ENCODE peak calls at places on chromosomes 1 and 21, in four cellular contexts. P, N, I and K are unnamed samples.

GRCh38 chr1:53733975-53734649 is 4.9 kb downstream of the GLIS1 start:
- DNase-seq in P (no peak), N (peak; percentile 28), I (peak; percentile 57), K (peak; percentile 83)

GRCh38 chr1:54310439-54311328 is 95.5 kb downstream of the SSBP3 start:
- DNase-seq in P (no peak), N (peak; percentile 39), I (peak; percentile 64), K (peak; percentile 39)

GRCh38 chr1:30719406-30720270 is 3.7 kb downstream of the MATN1 start:
- DNase-seq in P (peak; percentile 29), N (peak; percentile 57), I (no peak), K (peak; percentile 58)

GRCh38 chr1:203992440-203992839 is 80.5 kb upstream of the SOX13 start:
- DNase-seq in P (no peak), N (no peak), I (no peak), K (peak; percentile 8)

GRCh38 chr1:8903908-8904650 is 25.6 kb upstream of the ENO1 start:
- DNase-seq in P (no peak), N (peak; percentile 87), I (peak; percentile 93), K (peak; percentile 98)

GRCh38 chr1:7284839-7285435 is 486.2 kb upstream of the VAMP3 start:
- DNase-seq in P (no peak), N (no peak), I (no peak), K (no peak)

GRCh38 chr1:54105736-54106269 is 47.0 kb downstream of the CDCP2 start:
- DNase-seq in P (no peak), N (no peak), I (no peak), K (no peak)

GRCh38 chr1:183970516-183971300 is 66.8 kb downstream of the COLGALT2 start:
- DNase-seq in P (no peak), N (no peak), I (no peak), K (no peak)

GRCh38 chr1:85587846-85588245 is 7.3 kb downstream of the CCN1 start:
- DNase-seq in P (no peak), N (no peak), I (no peak), K (no peak)

GRCh38 chr1:64167176-64167575 is 36.2 kb upstream of the UBE2U start:
- DNase-seq in P (no peak), N (no peak), I (peak; percentile 37), K (peak; percentile 57)

GRCh38 chr1:44760876-44761275 is 14.5 kb upstream of the RPS8 start:
- DNase-seq in P (no peak), N (no peak), I (no peak), K (no peak)

GRCh38 chr1:10773851-10774614 is 22.4 kb downstream of the CASZ1 start:
- DNase-seq in P (no peak), N (no peak), I (no peak), K (no peak)

GRCh38 chr1:212507361-212507760 is 74.6 kb downstream of the NENF start:
- DNase-seq in P (no peak), N (no peak), I (no peak), K (no peak)

GRCh38 chr1:230650300-230650699 is 8.0 kb downstream of the COG2 start:
- DNase-seq in P (no peak), N (no peak), I (no peak), K (no peak)

GRCh38 chr1:4825841-4826450 is 171.5 kb downstream of the AJAP1 start:
- DNase-seq in P (peak; percentile 10), N (peak; percentile 47), I (no peak), K (no peak)

GRCh38 chr21:33761104-33762036 is 119.1 kb downstream of the ITSN1 start:
- DNase-seq in P (peak; percentile 30), N (peak; percentile 92), I (peak; percentile 80), K (peak; percentile 97)

GRCh38 chr21:45256912-45257672 is 30.6 kb downstream of the POFUT2 start:
- DNase-seq in P (no peak), N (no peak), I (peak; percentile 18), K (no peak)

GRCh38 chr21:38756746-38757145 is 49.0 kb upstream of the ETS2 start:
- DNase-seq in P (no peak), N (peak; percentile 36), I (no peak), K (peak; percentile 90)

GRCh38 chr1:156439036-156439435 is 61.5 kb downstream of the MEF2D start:
- DNase-seq in P (no peak), N (no peak), I (no peak), K (no peak)

GRCh38 chr21:45383111-45383614 is 21.8 kb upstream of the COL18A1 start:
- DNase-seq in P (no peak), N (no peak), I (no peak), K (no peak)

GRCh38 chr21:23162213-23162946 is 2164.2 kb downstream of the NCAM2 start:
- DNase-seq in P (no peak), N (no peak), I (no peak), K (no peak)

GRCh38 chr1:221630236-221630635 is 111.7 kb downstream of the DUSP10 start:
- DNase-seq in P (no peak), N (no peak), I (no peak), K (no peak)

GRCh38 chr1:180262628-180263488 is 32.8 kb downstream of the LHX4 start:
- DNase-seq in P (no peak), N (no peak), I (peak; percentile 11), K (no peak)

GRCh38 chr1:180580237-180580636 is 21.5 kb downstream of the OVAAL start:
- DNase-seq in P (no peak), N (no peak), I (peak; percentile 44), K (peak; percentile 37)

GRCh38 chr21:38793926-38794713 is 11.6 kb upstream of the ETS2 start:
- DNase-seq in P (no peak), N (no peak), I (no peak), K (no peak)

GRCh38 chr1:246631426-246631825 is 65.2 kb downstream of the CNST start:
- DNase-seq in P (no peak), N (peak; percentile 18), I (peak; percentile 57), K (peak; percentile 85)

GRCh38 chr21:16634522-16634914 is 878.3 kb upstream of the CXADR start:
- DNase-seq in P (no peak), N (no peak), I (no peak), K (no peak)

GRCh38 chr21:35849131-35849530 is 211.2 kb downstream of the SETD4 start:
- DNase-seq in P (no peak), N (no peak), I (no peak), K (no peak)

GRCh38 chr1:40838045-40838979 is 23.9 kb downstream of the CITED4 start:
- DNase-seq in P (no peak), N (no peak), I (peak; percentile 41), K (no peak)

GRCh38 chr1:23598424-23598823 is 39.1 kb upstream of the ID3 start:
- DNase-seq in P (no peak), N (no peak), I (no peak), K (no peak)

GRCh38 chr1:65027699-65028358 is 61.5 kb upstream of the JAK1 start:
- DNase-seq in P (no peak), N (no peak), I (no peak), K (peak; percentile 13)

GRCh38 chr1:201069636-201070035 is 42.6 kb downstream of the CACNA1S start:
- DNase-seq in P (no peak), N (no peak), I (no peak), K (no peak)

GRCh38 chr1:101996830-101997485 is at the start of gene OLFM3:
- DNase-seq in P (no peak), N (peak; percentile 1), I (peak; percentile 36), K (peak; percentile 21)

GRCh38 chr1:66637146-66637545 is 103.2 kb downstream of the SGIP1 start:
- DNase-seq in P (no peak), N (no peak), I (no peak), K (no peak)

GRCh38 chr1:84997667-84998600 is 1.0 kb upstream of the MCOLN2 start:
- DNase-seq in P (no peak), N (peak; percentile 8), I (peak; percentile 68), K (peak; percentile 60)

GRCh38 chr1:212062832-212063438 is 27.4 kb downstream of the DTL start:
- DNase-seq in P (peak; percentile 64), N (peak; percentile 31), I (peak; percentile 50), K (peak; percentile 78)